ENCODE peak calls at places on chromosomes 7 and 10, in six cellular contexts. W, S, I, O, F and M are unnamed samples. For H3K4me1, the result is how much of the 10 kb centered on the place peaks cover.

GRCh38 chr7:23520582-23520981 is 11.2 kb downstream of the TRA2A start:
- DNase-seq in O (no peak), F (no peak), S (no peak), W (no peak), I (no peak), M (no peak)

GRCh38 chr7:35646289-35647033 is 48.5 kb downstream of the HERPUD2 start:
- DNase-seq in S (no peak), W (no peak), F (no peak), O (no peak), I (no peak), M (no peak)

GRCh38 chr10:118238573-118239240 is 103.4 kb downstream of the FAM204A start:
- DNase-seq in W (no peak), F (no peak), S (no peak), I (no peak), O (no peak), M (peak)

GRCh38 chr7:28017372-28017771 is 163.2 kb downstream of the JAZF1 start:
- DNase-seq in W (no peak), F (no peak), I (no peak), S (no peak), O (no peak), M (no peak)

GRCh38 chr10:110444009-110444347 is 53.7 kb upstream of the DUSP5 start:
- DNase-seq in W (no peak), F (peak), I (no peak), O (no peak), S (no peak), M (no peak)

GRCh38 chr7:45122975-45123860 is 11.7 kb upstream of the TBRG4 start:
- DNase-seq in I (no peak), F (no peak), S (no peak), O (no peak), W (no peak), M (no peak)

GRCh38 chr7:114758661-114759227 is 163.2 kb upstream of the MDFIC start:
- DNase-seq in W (no peak), I (no peak), F (no peak), S (no peak), O (no peak), M (no peak)

GRCh38 chr10:26829810-26830515 is 30.8 kb downstream of the ABI1 start:
- DNase-seq in W (no peak), S (no peak), I (no peak), F (no peak), O (no peak), M (no peak)

GRCh38 chr10:46310143-46310514 is 23.3 kb downstream of the ANTXRL start:
- DNase-seq in S (no peak), O (no peak), I (no peak), W (no peak), F (no peak), M (no peak)

GRCh38 chr10:24518981-24519597 is 204.6 kb downstream of the ARHGAP21 start:
- DNase-seq in O (no peak), W (no peak), F (peak), S (no peak), I (no peak), M (peak)

GRCh38 chr10:129877773-129878371 is 86.2 kb downstream of the EBF3 start:
- DNase-seq in I (no peak), F (no peak), O (no peak), S (no peak), W (no peak), M (peak)

GRCh38 chr7:98105942-98106544 is 619 bp upstream of the LMTK2 start:
- DNase-seq in S (no peak), I (no peak), F (no peak), W (no peak), O (no peak), M (no peak)

GRCh38 chr7:77222819-77223218 is 23.2 kb upstream of the FGL2 start:
- DNase-seq in W (no peak), S (no peak), I (no peak), O (no peak), F (no peak), M (no peak)

GRCh38 chr7:15326044-15326644 is 235.7 kb downstream of the AGMO start:
- DNase-seq in O (no peak), W (no peak), F (no peak), S (no peak), I (no peak), M (peak)

GRCh38 chr10:20100157-20100556 is 283.9 kb downstream of the PLXDC2 start:
- DNase-seq in S (no peak), I (no peak), O (no peak), W (no peak), F (no peak), M (peak)

GRCh38 chr7:28726563-28726962 is 231.6 kb downstream of the TRIL start:
- DNase-seq in I (no peak), O (no peak), S (no peak), F (no peak), W (no peak), M (no peak)

GRCh38 chr10:62640386-62640785 is 164.1 kb upstream of the ADO start:
- DNase-seq in O (no peak), F (peak), W (no peak), I (no peak), S (no peak), M (no peak)

GRCh38 chr10:71424496-71425194 is 27.9 kb downstream of the CDH23 start:
- DNase-seq in S (no peak), I (peak), F (peak), W (no peak), O (no peak), M (no peak)

GRCh38 chr10:96478317-96478716 is 35.4 kb downstream of the TLL2 start:
- DNase-seq in I (no peak), F (no peak), S (no peak), O (no peak), W (no peak), M (no peak)

GRCh38 chr10:74036474-74036873 is 38.6 kb downstream of the VCL start:
- DNase-seq in F (no peak), I (no peak), S (no peak), W (no peak), O (no peak), M (no peak)

GRCh38 chr10:98916751-98917150 is 318.9 kb downstream of the HPSE2 start:
- DNase-seq in S (no peak), O (no peak), F (no peak), W (no peak), I (no peak), M (no peak)

GRCh38 chr7:114645451-114645850 is 230.8 kb downstream of the FOXP2 start:
- DNase-seq in O (no peak), I (no peak), S (no peak), W (no peak), F (no peak), M (no peak)

GRCh38 chr10:98088186-98088971 is 46.1 kb upstream of the R3HCC1L start:
- DNase-seq in W (no peak), O (no peak), S (no peak), F (no peak), I (no peak), M (no peak)

GRCh38 chr10:78831001-78831400 is 237.8 kb upstream of the ZMIZ1 start:
- DNase-seq in I (no peak), S (no peak), W (no peak), O (no peak), F (no peak), M (no peak)

DNA sequence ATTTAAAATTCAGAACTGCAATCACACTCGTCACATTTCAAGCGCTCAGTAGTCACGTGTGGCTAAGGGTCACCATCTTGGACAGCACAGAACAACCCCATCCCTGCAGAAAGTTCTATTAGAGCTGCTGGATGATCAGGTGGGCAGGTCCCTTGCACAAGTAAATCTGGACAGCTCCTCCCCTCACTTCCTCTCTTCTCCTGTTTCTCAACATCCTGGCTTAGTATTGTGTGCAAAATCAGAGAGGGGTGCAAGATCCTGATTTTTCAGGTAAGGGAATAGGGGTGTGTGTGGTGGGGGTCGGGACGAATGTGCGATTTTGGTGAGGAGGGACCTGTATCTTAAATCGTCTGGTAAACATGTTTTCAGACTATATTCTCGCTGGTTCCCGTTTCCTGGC is at the start of gene GIMAP4:
- DNase-seq in F (no peak), I (no peak), S (no peak), W (no peak), O (no peak), M (peak)
- H3K4me1 ChIP-seq in F (under half), I (under half), S (under half), W (under half), O (half or more), M (under half)

GRCh38 chr10:125116652-125117310 is 43.6 kb downstream of the CTBP2 start:
- DNase-seq in F (no peak), I (no peak), W (no peak), S (no peak), O (no peak), M (no peak)

GRCh38 chr10:125120046-125120710 is 40.2 kb downstream of the CTBP2 start:
- DNase-seq in O (no peak), W (no peak), I (no peak), S (no peak), F (no peak), M (peak)

GRCh38 chr10:125117941-125118630 is 42.3 kb downstream of the CTBP2 start:
- DNase-seq in O (no peak), S (no peak), I (no peak), F (peak), W (no peak), M (peak)

GRCh38 chr10:125121003-125121402 is 39.4 kb downstream of the CTBP2 start:
- DNase-seq in I (no peak), W (no peak), F (no peak), O (no peak), S (no peak), M (peak)

GRCh38 chr10:125118701-125119100 is 41.7 kb downstream of the CTBP2 start:
- DNase-seq in O (no peak), I (no peak), F (no peak), S (no peak), W (no peak), M (no peak)
- H3K4me1 ChIP-seq in O (under half), I (half or more), F (half or more), S (under half), W (under half), M (under half)

DNA sequence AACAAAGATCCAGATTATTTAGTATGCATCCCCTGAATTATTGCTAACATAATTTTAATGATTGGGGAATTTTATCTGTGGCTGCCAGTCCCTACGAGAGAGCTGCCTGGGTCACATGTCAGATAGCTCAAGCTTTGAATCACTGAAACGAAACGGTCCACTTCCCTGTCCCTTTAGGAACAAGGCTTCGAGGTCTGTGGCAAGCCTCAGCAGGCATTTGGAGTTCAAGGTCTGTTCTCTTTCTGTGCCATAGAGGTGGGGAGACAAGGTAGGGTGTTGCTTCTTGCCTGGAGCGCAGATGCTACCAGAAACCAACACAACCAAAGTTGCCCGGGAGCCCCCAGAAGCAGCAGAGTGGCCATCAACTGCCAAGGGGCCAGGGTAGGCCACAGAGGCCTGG is 13.9 kb upstream of the SH2D4B start:
- DNase-seq in F (no peak), I (no peak), W (no peak), S (no peak), O (no peak), M (no peak)
- H3K4me1 ChIP-seq in F (under half), I (under half), W (under half), S (under half), O (half or more), M (under half)

GRCh38 chr10:21517983-21518628 is 7.4 kb downstream of the SKIDA1 start:
- DNase-seq in O (no peak), I (no peak), S (no peak), W (no peak), F (no peak), M (no peak)
- H3K4me1 ChIP-seq in O (under half), I (under half), S (under half), W (under half), F (under half), M (under half)

GRCh38 chr10:112914288-112914952 is 35.6 kb upstream of the TCF7L2 start:
- DNase-seq in S (no peak), W (no peak), F (no peak), I (no peak), O (no peak), M (no peak)

GRCh38 chr10:112912441-112912911 is 37.6 kb upstream of the TCF7L2 start:
- DNase-seq in W (no peak), I (no peak), O (no peak), S (no peak), F (no peak), M (no peak)

GRCh38 chr10:112911196-112911595 is 38.9 kb upstream of the TCF7L2 start:
- DNase-seq in I (no peak), F (no peak), W (no peak), O (no peak), S (no peak), M (no peak)

GRCh38 chr10:112913661-112914287 is 36.3 kb upstream of the TCF7L2 start:
- DNase-seq in I (no peak), W (no peak), F (no peak), S (no peak), O (no peak), M (peak)

GRCh38 chr10:112913255-112913654 is 36.8 kb upstream of the TCF7L2 start:
- DNase-seq in S (no peak), O (no peak), I (no peak), F (no peak), W (no peak), M (no peak)
- H3K4me1 ChIP-seq in S (under half), O (under half), I (under half), F (under half), W (under half), M (under half)

DNA sequence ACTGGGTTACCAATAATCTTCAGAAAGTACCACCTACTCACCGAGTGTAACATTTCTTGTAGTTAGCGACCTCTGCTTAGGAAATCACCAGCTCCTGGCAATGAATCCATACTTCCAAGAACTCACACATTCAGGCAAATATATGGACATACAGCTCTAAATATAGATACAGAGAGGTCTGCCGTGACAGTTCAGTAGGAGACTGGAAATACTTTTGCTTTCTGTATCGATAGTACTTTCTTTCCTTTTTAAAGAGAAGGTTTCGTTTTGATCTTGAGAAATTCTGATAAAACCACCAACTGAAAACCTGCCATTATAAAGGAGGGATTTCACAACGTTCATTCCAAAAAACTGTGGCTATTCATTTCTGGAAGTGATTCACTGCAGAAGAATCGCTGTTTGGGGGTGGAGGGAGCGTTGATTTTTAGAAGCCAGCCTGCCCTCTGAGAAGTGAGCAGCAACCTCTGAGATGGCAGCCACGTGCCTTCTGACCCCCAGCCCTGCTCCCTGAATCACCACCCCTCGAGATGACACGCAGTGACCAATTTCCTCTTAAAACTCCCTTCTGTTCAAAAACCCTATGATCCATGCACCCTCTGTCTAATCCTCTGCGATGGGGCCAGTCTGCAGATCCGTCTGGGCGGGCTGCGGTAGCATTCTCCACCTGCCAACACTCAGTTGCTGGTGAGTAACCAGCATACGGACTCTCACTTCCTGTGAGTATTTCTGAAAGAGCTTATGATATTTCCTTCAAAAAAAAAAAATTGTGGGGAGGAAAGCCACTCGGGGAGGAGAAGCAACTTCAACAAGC is 179.1 kb upstream of the KLF14 start:
- DNase-seq in F (peak), S (no peak), I (no peak), W (peak), O (peak), M (peak)
- H3K4me1 ChIP-seq in F (under half), S (under half), I (half or more), W (under half), O (half or more), M (under half)

GRCh38 chr7:100545636-100546128 is 6.7 kb downstream of the AGFG2 start:
- DNase-seq in W (peak), S (no peak), I (no peak), O (peak), F (no peak), M (peak)

GRCh38 chr7:100546129-100546867 is 7.3 kb downstream of the AGFG2 start:
- DNase-seq in I (no peak), F (no peak), W (no peak), O (no peak), S (no peak), M (peak)

GRCh38 chr7:100547872-100548271 is 8.9 kb downstream of the AGFG2 start:
- DNase-seq in S (no peak), F (peak), I (no peak), W (no peak), O (no peak), M (no peak)

GRCh38 chr7:100544949-100545635 is 6.1 kb downstream of the AGFG2 start:
- DNase-seq in I (no peak), O (no peak), W (no peak), S (no peak), F (no peak), M (peak)

GRCh38 chr7:100546868-100547800 is 8.1 kb downstream of the AGFG2 start:
- DNase-seq in O (no peak), F (no peak), S (no peak), I (no peak), W (no peak), M (no peak)
- H3K4me1 ChIP-seq in O (half or more), F (under half), S (under half), I (half or more), W (half or more), M (under half)